ENCODE peak calls at places on chromosomes 13 and 19, in ten cellular contexts. V, U, W, Z, N, J, A, X, I and T are unnamed samples.

GRCh38 chr13:46654956-46655726 is 102.2 kb downstream of the LRCH1 start:
- DNase-seq in V (no peak), U (peak; percentile 36), W (no peak), Z (no peak), N (no peak), J (no peak), A (no peak), X (no peak), I (no peak), T (no peak)

GRCh38 chr19:46546194-46546896 is 50.7 kb upstream of the PNMA8B start:
- DNase-seq in V (no peak), U (peak; percentile 61), W (no peak), Z (no peak), N (peak; percentile 79), J (no peak), A (peak; percentile 21), X (peak; percentile 21), I (no peak), T (no peak)

GRCh38 chr13:23695711-23696512 is 125.7 kb downstream of the TNFRSF19 start:
- DNase-seq in V (no peak), U (no peak), W (no peak), Z (no peak), N (peak; percentile 66), J (no peak), A (no peak), X (no peak), I (peak; percentile 53), T (peak; percentile 85)

GRCh38 chr13:75610466-75610865 is 25.7 kb upstream of the LMO7 start:
- DNase-seq in V (no peak), U (no peak), W (no peak), Z (no peak), N (no peak), J (no peak), A (no peak), X (no peak), I (no peak), T (no peak)

GRCh38 chr19:36331353-36332228 is 47.4 kb downstream of the ZFP14 start:
- DNase-seq in V (peak; percentile 87), U (peak; percentile 96), W (peak; percentile 47), Z (peak; percentile 26), N (peak; percentile 92), J (peak; percentile 80), A (peak; percentile 100), X (peak; percentile 94), I (peak; percentile 94), T (peak; percentile 88)

GRCh38 chr19:30339624-30340525 is 32.3 kb upstream of the ZNF536 start:
- DNase-seq in V (no peak), U (no peak), W (no peak), Z (no peak), N (no peak), J (no peak), A (no peak), X (no peak), I (no peak), T (no peak)

GRCh38 chr13:40706439-40706838 is 40.0 kb upstream of the FOXO1 start:
- DNase-seq in V (no peak), U (no peak), W (no peak), Z (no peak), N (no peak), J (no peak), A (no peak), X (no peak), I (no peak), T (no peak)

GRCh38 chr13:94344126-94344863 is 135.2 kb downstream of the DCT start:
- DNase-seq in V (no peak), U (peak; percentile 51), W (no peak), Z (no peak), N (peak; percentile 10), J (no peak), A (no peak), X (no peak), I (no peak), T (no peak)

GRCh38 chr19:1468274-1469199 is 10.5 kb downstream of the C19orf25 start:
- DNase-seq in V (no peak), U (peak; percentile 61), W (no peak), Z (no peak), N (peak; percentile 90), J (no peak), A (no peak), X (peak; percentile 71), I (no peak), T (no peak)

GRCh38 chr13:31909889-31910551 is 121.6 kb upstream of the FRY start:
- DNase-seq in V (peak; percentile 23), U (peak; percentile 58), W (no peak), Z (peak; percentile 50), N (no peak), J (peak; percentile 68), A (peak; percentile 41), X (peak; percentile 23), I (peak; percentile 30), T (peak; percentile 50)

GRCh38 chr19:39052846-39053245 is 20.5 kb upstream of the FBXO27 start:
- DNase-seq in V (no peak), U (no peak), W (no peak), Z (no peak), N (no peak), J (no peak), A (no peak), X (no peak), I (no peak), T (no peak)

GRCh38 chr13:85520445-85520844 is 278.8 kb downstream of the SLITRK6 start:
- DNase-seq in V (peak; percentile 6), U (peak; percentile 69), W (no peak), Z (no peak), N (no peak), J (no peak), A (no peak), X (peak; percentile 9), I (no peak), T (no peak)

GRCh38 chr19:19403373-19403901 is 2.0 kb upstream of the GATAD2A start:
- DNase-seq in V (no peak), U (peak; percentile 30), W (no peak), Z (no peak), N (no peak), J (no peak), A (no peak), X (peak; percentile 51), I (no peak), T (no peak)

GRCh38 chr13:43558942-43559341 is 227.8 kb downstream of the ENOX1 start:
- DNase-seq in V (no peak), U (no peak), W (no peak), Z (no peak), N (no peak), J (no peak), A (no peak), X (no peak), I (no peak), T (no peak)

GRCh38 chr13:112558696-112559418 is 29.1 kb downstream of the TUBGCP3 start:
- DNase-seq in V (no peak), U (no peak), W (no peak), Z (no peak), N (no peak), J (no peak), A (no peak), X (no peak), I (no peak), T (no peak)

GRCh38 chr19:2807379-2808128 is 12.1 kb upstream of the ZNF554 start:
- DNase-seq in V (no peak), U (no peak), W (no peak), Z (no peak), N (peak; percentile 60), J (no peak), A (no peak), X (no peak), I (no peak), T (no peak)